ENCODE peak calls at places on chromosomes 3 and 15, in four cellular contexts. One of them, this sample, is unnamed.
A peak's percentile ranks its signal among the peaks of the same experiment; 100 is the strongest.

GRCh38 chr3:72017935-72018334 is 233.0 kb upstream of the PROK2 start:
- DNase-seq in NB4: no peak
- DNase-seq in esophagus muscularis mucosa: no peak
- DNase-seq in uterus: no peak
- DNase-seq in this sample: no peak

GRCh38 chr3:152471814-152472605 is 203.3 kb downstream of the MBNL1 start:
- DNase-seq in NB4: peak; percentile 75
- DNase-seq in esophagus muscularis mucosa: no peak
- DNase-seq in uterus: peak; percentile 71
- DNase-seq in this sample: peak; percentile 53

GRCh38 chr3:43434431-43434830 is 148.1 kb downstream of the SNRK start:
- DNase-seq in NB4: no peak
- DNase-seq in esophagus muscularis mucosa: no peak
- DNase-seq in uterus: no peak
- DNase-seq in this sample: no peak

GRCh38 chr15:88655780-88656488 is 17.1 kb downstream of the ISG20 start:
- DNase-seq in NB4: no peak
- DNase-seq in esophagus muscularis mucosa: peak; percentile 75
- DNase-seq in uterus: no peak
- DNase-seq in this sample: no peak

GRCh38 chr15:98804057-98804380 is 155.7 kb downstream of the IGF1R start:
- DNase-seq in NB4: no peak
- DNase-seq in esophagus muscularis mucosa: no peak
- DNase-seq in uterus: no peak
- DNase-seq in this sample: no peak

GRCh38 chr3:11282250-11283125 is 10.3 kb downstream of the ATG7 start:
- DNase-seq in NB4: peak; percentile 57
- DNase-seq in esophagus muscularis mucosa: no peak
- DNase-seq in uterus: peak; percentile 80
- DNase-seq in this sample: no peak

GRCh38 chr3:25080461-25080860 is 347.6 kb upstream of the RARB start:
- DNase-seq in NB4: no peak
- DNase-seq in esophagus muscularis mucosa: no peak
- DNase-seq in uterus: no peak
- DNase-seq in this sample: no peak

GRCh38 chr15:41746802-41747201 is 27.5 kb upstream of the MAPKBP1 start:
- DNase-seq in NB4: no peak
- DNase-seq in esophagus muscularis mucosa: no peak
- DNase-seq in uterus: no peak
- DNase-seq in this sample: no peak

GRCh38 chr3:100650651-100651611 is 41.5 kb downstream of the ADGRG7 start:
- DNase-seq in NB4: peak; percentile 57
- DNase-seq in esophagus muscularis mucosa: no peak
- DNase-seq in uterus: no peak
- DNase-seq in this sample: no peak

GRCh38 chr3:33936171-33936920 is 137.9 kb downstream of the PDCD6IP start:
- DNase-seq in NB4: no peak
- DNase-seq in esophagus muscularis mucosa: peak; percentile 53
- DNase-seq in uterus: no peak
- DNase-seq in this sample: no peak

GRCh38 chr3:48467110-48467454 is 20.5 kb downstream of the ATRIP start:
- DNase-seq in NB4: no peak
- DNase-seq in esophagus muscularis mucosa: no peak
- DNase-seq in uterus: no peak
- DNase-seq in this sample: no peak

GRCh38 chr15:42836251-42836650 is 84.3 kb downstream of the TTBK2 start:
- DNase-seq in NB4: no peak
- DNase-seq in esophagus muscularis mucosa: no peak
- DNase-seq in uterus: no peak
- DNase-seq in this sample: no peak

GRCh38 chr15:62647195-62647865 is 395.2 kb upstream of the TPM1 start:
- DNase-seq in NB4: peak; percentile 47
- DNase-seq in esophagus muscularis mucosa: peak; percentile 78
- DNase-seq in uterus: no peak
- DNase-seq in this sample: no peak

GRCh38 chr3:18098960-18099587 is 326.1 kb downstream of the SATB1 start:
- DNase-seq in NB4: peak; percentile 81
- DNase-seq in esophagus muscularis mucosa: no peak
- DNase-seq in uterus: no peak
- DNase-seq in this sample: no peak

GRCh38 chr15:80489030-80489594 is 84.9 kb downstream of the ARNT2 start:
- DNase-seq in NB4: no peak
- DNase-seq in esophagus muscularis mucosa: no peak
- DNase-seq in uterus: no peak
- DNase-seq in this sample: no peak

GRCh38 chr3:142633073-142633472 is 36.9 kb downstream of the PLS1 start:
- DNase-seq in NB4: no peak
- DNase-seq in esophagus muscularis mucosa: no peak
- DNase-seq in uterus: no peak
- DNase-seq in this sample: no peak

GRCh38 chr3:99548674-99549073 is 89.7 kb upstream of the COL8A1 start:
- DNase-seq in NB4: no peak
- DNase-seq in esophagus muscularis mucosa: no peak
- DNase-seq in uterus: no peak
- DNase-seq in this sample: no peak

GRCh38 chr3:178334239-178334638 is 202.0 kb upstream of the KCNMB2 start:
- DNase-seq in NB4: no peak
- DNase-seq in esophagus muscularis mucosa: no peak
- DNase-seq in uterus: no peak
- DNase-seq in this sample: no peak

GRCh38 chr15:99059010-99059981 is 45.6 kb upstream of the SYNM start:
- DNase-seq in NB4: peak; percentile 71
- DNase-seq in esophagus muscularis mucosa: peak; percentile 96
- DNase-seq in uterus: peak; percentile 93
- DNase-seq in this sample: peak; percentile 76

GRCh38 chr3:138227650-138228049 is 40.5 kb downstream of the ARMC8 start:
- DNase-seq in NB4: no peak
- DNase-seq in esophagus muscularis mucosa: no peak
- DNase-seq in uterus: no peak
- DNase-seq in this sample: no peak

GRCh38 chr3:126081618-126082333 is 2.1 kb downstream of the SLC41A3 start:
- DNase-seq in NB4: peak; percentile 28
- DNase-seq in esophagus muscularis mucosa: peak; percentile 91
- DNase-seq in uterus: no peak
- DNase-seq in this sample: peak; percentile 34

GRCh38 chr15:29972051-29972450 is 110.7 kb upstream of the GOLGA8J start:
- DNase-seq in NB4: no peak
- DNase-seq in esophagus muscularis mucosa: no peak
- DNase-seq in uterus: no peak
- DNase-seq in this sample: no peak

GRCh38 chr3:141268791-141269190 is 37.2 kb downstream of the PXYLP1 start:
- DNase-seq in NB4: no peak
- DNase-seq in esophagus muscularis mucosa: no peak
- DNase-seq in uterus: no peak
- DNase-seq in this sample: no peak

GRCh38 chr3:12154151-12154550 is 4.6 kb downstream of the TIMP4 start:
- DNase-seq in NB4: no peak
- DNase-seq in esophagus muscularis mucosa: no peak
- DNase-seq in uterus: no peak
- DNase-seq in this sample: no peak

GRCh38 chr15:63521405-63522142 is 17.2 kb downstream of the USP3 start:
- DNase-seq in NB4: no peak
- DNase-seq in esophagus muscularis mucosa: no peak
- DNase-seq in uterus: no peak
- DNase-seq in this sample: no peak

GRCh38 chr15:91409430-91409829 is 309.4 kb downstream of the SV2B start:
- DNase-seq in NB4: no peak
- DNase-seq in esophagus muscularis mucosa: no peak
- DNase-seq in uterus: no peak
- DNase-seq in this sample: no peak

GRCh38 chr3:100006570-100007271 is 107.6 kb downstream of the FILIP1L start:
- DNase-seq in NB4: no peak
- DNase-seq in esophagus muscularis mucosa: no peak
- DNase-seq in uterus: no peak
- DNase-seq in this sample: no peak

GRCh38 chr3:11407644-11408043 is 135.4 kb downstream of the ATG7 start:
- DNase-seq in NB4: no peak
- DNase-seq in esophagus muscularis mucosa: peak; percentile 47
- DNase-seq in uterus: no peak
- DNase-seq in this sample: no peak

GRCh38 chr3:63970596-63971468 is 52.5 kb downstream of the PSMD6 start:
- DNase-seq in NB4: no peak
- DNase-seq in esophagus muscularis mucosa: no peak
- DNase-seq in uterus: no peak
- DNase-seq in this sample: no peak

GRCh38 chr3:93973160-93974126 is at the start of gene PROS1:
- DNase-seq in NB4: peak; percentile 65
- DNase-seq in esophagus muscularis mucosa: peak; percentile 94
- DNase-seq in uterus: peak; percentile 84
- DNase-seq in this sample: peak; percentile 66

GRCh38 chr15:77016321-77016695 is 21.4 kb downstream of the PSTPIP1 start:
- DNase-seq in NB4: no peak
- DNase-seq in esophagus muscularis mucosa: no peak
- DNase-seq in uterus: no peak
- DNase-seq in this sample: no peak

GRCh38 chr3:18035641-18036466 is 293.4 kb upstream of the TBC1D5 start:
- DNase-seq in NB4: no peak
- DNase-seq in esophagus muscularis mucosa: no peak
- DNase-seq in uterus: no peak
- DNase-seq in this sample: no peak

GRCh38 chr3:169146112-169146665 is 517.3 kb downstream of the MECOM start:
- DNase-seq in NB4: peak; percentile 3
- DNase-seq in esophagus muscularis mucosa: no peak
- DNase-seq in uterus: no peak
- DNase-seq in this sample: no peak

GRCh38 chr15:42143866-42144625 is 12.4 kb downstream of the PLA2G4F start:
- DNase-seq in NB4: no peak
- DNase-seq in esophagus muscularis mucosa: no peak
- DNase-seq in uterus: no peak
- DNase-seq in this sample: no peak

GRCh38 chr3:36837089-36837488 is 72.7 kb upstream of the DCLK3 start:
- DNase-seq in NB4: no peak
- DNase-seq in esophagus muscularis mucosa: no peak
- DNase-seq in uterus: no peak
- DNase-seq in this sample: no peak

GRCh38 chr3:195616681-195617080 is 32.9 kb upstream of the APOD start:
- DNase-seq in NB4: no peak
- DNase-seq in esophagus muscularis mucosa: no peak
- DNase-seq in uterus: no peak
- DNase-seq in this sample: no peak

GRCh38 chr15:38130739-38131498 is 121.7 kb upstream of the SPRED1 start:
- DNase-seq in NB4: peak; percentile 92
- DNase-seq in esophagus muscularis mucosa: peak; percentile 96
- DNase-seq in uterus: peak; percentile 93
- DNase-seq in this sample: peak; percentile 75

DNA sequence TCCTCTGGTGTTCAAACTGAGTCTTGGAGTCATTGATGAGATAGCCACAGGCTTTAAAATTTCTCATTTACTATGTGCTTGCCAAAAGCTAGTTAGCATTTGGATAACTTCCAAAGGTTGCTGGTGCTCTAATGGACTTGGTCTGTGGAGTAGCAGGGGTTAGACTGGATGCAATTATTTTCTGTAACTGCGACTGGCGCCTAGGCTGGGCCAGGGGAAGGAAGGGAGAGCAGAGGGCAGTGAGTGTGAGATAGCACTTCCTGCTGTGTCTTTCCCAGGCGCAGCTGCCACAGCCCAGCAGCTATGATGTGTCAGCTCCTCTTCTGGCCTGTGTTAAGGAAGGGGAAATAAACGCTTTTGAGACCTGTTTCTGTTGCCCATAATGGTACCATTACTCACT is 98.6 kb downstream of the MYRIP start:
- DNase-seq in NB4: no peak
- DNase-seq in esophagus muscularis mucosa: no peak
- DNase-seq in uterus: no peak
- DNase-seq in this sample: no peak
- TF ChIP-seq POLR2A in NB4: no peak
- TF ChIP-seq POLR2A in esophagus muscularis mucosa: no peak
- TF ChIP-seq POLR2A in uterus: no peak
- TF ChIP-seq POLR2A in this sample: no peak

GRCh38 chr3:188693435-188693834 is 478.3 kb upstream of the TPRG1 start:
- DNase-seq in NB4: no peak
- DNase-seq in esophagus muscularis mucosa: no peak
- DNase-seq in uterus: no peak
- DNase-seq in this sample: no peak
- H3K4me3 ChIP-seq in NB4: no peak overlapping the region
- H3K4me3 ChIP-seq in esophagus muscularis mucosa: no peak overlapping the region
- H3K4me3 ChIP-seq in uterus: no peak overlapping the region
- H3K4me3 ChIP-seq in this sample: no peak overlapping the region

DNA sequence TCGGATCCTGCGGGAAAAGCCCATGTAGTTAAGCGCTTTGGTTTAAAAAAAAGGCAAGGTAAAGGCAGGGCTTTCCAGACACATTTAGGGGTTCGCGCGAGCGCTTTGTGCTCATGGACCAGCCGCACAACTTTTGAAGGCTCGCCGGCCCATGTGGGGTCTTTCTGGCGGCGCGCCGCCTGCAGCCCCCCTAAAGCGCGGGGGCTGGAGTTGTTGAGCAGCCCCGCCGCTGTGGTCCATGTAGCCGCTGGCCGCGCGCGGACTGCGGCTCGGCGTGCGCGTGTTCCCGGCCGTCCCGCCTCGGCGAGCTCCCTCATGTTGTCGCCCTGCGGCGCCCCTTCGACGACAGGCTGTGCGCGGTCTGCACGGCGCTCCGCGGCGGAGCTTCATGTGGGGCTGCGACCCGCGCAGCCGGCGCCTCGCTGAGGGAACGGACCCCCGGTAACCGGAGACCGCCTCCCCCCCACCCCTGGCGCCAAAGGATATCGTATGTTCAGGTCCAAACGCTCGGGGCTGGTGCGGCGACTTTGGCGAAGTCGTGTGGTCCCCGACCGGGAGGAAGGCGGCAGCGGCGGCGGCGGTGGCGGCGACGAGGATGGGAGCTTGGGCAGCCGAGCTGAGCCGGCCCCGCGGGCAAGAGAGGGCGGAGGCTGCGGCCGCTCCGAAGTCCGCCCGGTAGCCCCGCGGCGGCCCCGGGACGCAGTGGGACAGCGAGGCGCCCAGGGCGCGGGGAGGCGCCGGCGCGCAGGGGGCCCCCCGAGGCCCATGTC is 919 bp downstream of the SMAD6 start:
- DNase-seq in NB4: peak; percentile 64
- DNase-seq in esophagus muscularis mucosa: no peak
- DNase-seq in uterus: no peak
- DNase-seq in this sample: no peak
- TF ChIP-seq POLR2A in NB4: no peak
- TF ChIP-seq POLR2A in esophagus muscularis mucosa: no peak
- TF ChIP-seq POLR2A in uterus: no peak
- TF ChIP-seq POLR2A in this sample: no peak

GRCh38 chr3:186825294-186825821 is 17.2 kb upstream of the ADIPOQ start:
- DNase-seq in NB4: no peak
- DNase-seq in esophagus muscularis mucosa: no peak
- DNase-seq in uterus: peak; percentile 20
- DNase-seq in this sample: no peak
- H3K4me3 ChIP-seq in NB4: no peak overlapping the region
- H3K4me3 ChIP-seq in esophagus muscularis mucosa: no peak overlapping the region
- H3K4me3 ChIP-seq in uterus: no peak overlapping the region
- H3K4me3 ChIP-seq in this sample: peak overlapping the region; percentile 19

GRCh38 chr15:31870336-31871158 is 159.8 kb upstream of the CHRNA7 start:
- DNase-seq in NB4: peak; percentile 81
- DNase-seq in esophagus muscularis mucosa: peak; percentile 93
- DNase-seq in uterus: peak; percentile 75
- DNase-seq in this sample: peak; percentile 63
- TF ChIP-seq POLR2A in NB4: peak; percentile 67
- TF ChIP-seq POLR2A in esophagus muscularis mucosa: no peak
- TF ChIP-seq POLR2A in uterus: no peak
- TF ChIP-seq POLR2A in this sample: no peak

This sample was measured in breast epithelium.